ENCODE peak calls at places on chromosomes 12 and 14, in four cellular contexts. One of them, this sample, is unnamed. For H3K4me1, the result is how much of the 10 kb centered on the place peaks cover.

GRCh38 chr12:116299548-116300150 is 22.2 kb upstream of the MED13L start:
- DNase-seq in endothelial cell of umbilical vein: no peak
- DNase-seq in effector memory CD4-positive, alpha-beta T cell: no peak
- DNase-seq in body of pancreas: no peak
- DNase-seq in this sample: no peak

GRCh38 chr12:21369141-21369980 is 3.3 kb upstream of the IAPP start:
- DNase-seq in endothelial cell of umbilical vein: peak
- DNase-seq in effector memory CD4-positive, alpha-beta T cell: no peak
- DNase-seq in body of pancreas: no peak
- DNase-seq in this sample: no peak

GRCh38 chr12:32777159-32777558 is 21.5 kb upstream of the YARS2 start:
- DNase-seq in body of pancreas: no peak
- DNase-seq in effector memory CD4-positive, alpha-beta T cell: no peak
- DNase-seq in endothelial cell of umbilical vein: no peak
- DNase-seq in this sample: no peak

GRCh38 chr12:103824845-103825244 is 16.2 kb downstream of the NT5DC3 start:
- DNase-seq in effector memory CD4-positive, alpha-beta T cell: no peak
- DNase-seq in endothelial cell of umbilical vein: no peak
- DNase-seq in body of pancreas: no peak
- DNase-seq in this sample: no peak

GRCh38 chr14:96363751-96364336 is 518 bp downstream of the GSKIP start:
- DNase-seq in endothelial cell of umbilical vein: peak
- DNase-seq in body of pancreas: peak
- DNase-seq in effector memory CD4-positive, alpha-beta T cell: peak
- DNase-seq in this sample: peak

GRCh38 chr12:124115496-124115895 is 142.5 kb downstream of the ZNF664 start:
- DNase-seq in body of pancreas: no peak
- DNase-seq in endothelial cell of umbilical vein: no peak
- DNase-seq in effector memory CD4-positive, alpha-beta T cell: no peak
- DNase-seq in this sample: no peak

GRCh38 chr12:6465467-6466183 is 4.9 kb downstream of the VAMP1 start:
- DNase-seq in endothelial cell of umbilical vein: peak
- DNase-seq in effector memory CD4-positive, alpha-beta T cell: peak
- DNase-seq in body of pancreas: peak
- DNase-seq in this sample: no peak

GRCh38 chr14:44910826-44911225 is 50.9 kb downstream of the KLHL28 start:
- DNase-seq in endothelial cell of umbilical vein: no peak
- DNase-seq in body of pancreas: no peak
- DNase-seq in effector memory CD4-positive, alpha-beta T cell: no peak
- DNase-seq in this sample: no peak

GRCh38 chr12:104938371-104938770 is 19.7 kb downstream of the SLC41A2 start:
- DNase-seq in effector memory CD4-positive, alpha-beta T cell: no peak
- DNase-seq in endothelial cell of umbilical vein: no peak
- DNase-seq in body of pancreas: no peak
- DNase-seq in this sample: no peak

GRCh38 chr12:93373847-93374723 is 3.6 kb upstream of the NUDT4 start:
- DNase-seq in endothelial cell of umbilical vein: peak
- DNase-seq in effector memory CD4-positive, alpha-beta T cell: no peak
- DNase-seq in body of pancreas: no peak
- DNase-seq in this sample: no peak

GRCh38 chr12:130846386-130846785 is 7.3 kb upstream of the STX2 start:
- DNase-seq in effector memory CD4-positive, alpha-beta T cell: no peak
- DNase-seq in body of pancreas: no peak
- DNase-seq in endothelial cell of umbilical vein: no peak
- DNase-seq in this sample: no peak

GRCh38 chr14:64541971-64542838 is 1.7 kb downstream of the HSPA2 start:
- DNase-seq in endothelial cell of umbilical vein: no peak
- DNase-seq in body of pancreas: peak
- DNase-seq in effector memory CD4-positive, alpha-beta T cell: no peak
- DNase-seq in this sample: no peak

GRCh38 chr12:93549174-93549573 is 23.3 kb upstream of the SOCS2 start:
- DNase-seq in body of pancreas: no peak
- DNase-seq in endothelial cell of umbilical vein: no peak
- DNase-seq in effector memory CD4-positive, alpha-beta T cell: no peak
- DNase-seq in this sample: no peak

GRCh38 chr14:88326352-88327103 is 3.5 kb upstream of the KCNK10 start:
- DNase-seq in body of pancreas: no peak
- DNase-seq in effector memory CD4-positive, alpha-beta T cell: no peak
- DNase-seq in endothelial cell of umbilical vein: no peak
- DNase-seq in this sample: no peak

GRCh38 chr12:90974286-90974685 is 19.3 kb upstream of the CCER1 start:
- DNase-seq in endothelial cell of umbilical vein: no peak
- DNase-seq in effector memory CD4-positive, alpha-beta T cell: no peak
- DNase-seq in body of pancreas: no peak
- DNase-seq in this sample: no peak

GRCh38 chr12:66149702-66150398 is 19.3 kb upstream of the LLPH start:
- DNase-seq in effector memory CD4-positive, alpha-beta T cell: no peak
- DNase-seq in body of pancreas: peak
- DNase-seq in endothelial cell of umbilical vein: peak
- DNase-seq in this sample: no peak

GRCh38 chr12:67034110-67034879 is 234.9 kb upstream of the CAND1 start:
- DNase-seq in effector memory CD4-positive, alpha-beta T cell: no peak
- DNase-seq in body of pancreas: no peak
- DNase-seq in endothelial cell of umbilical vein: no peak
- DNase-seq in this sample: no peak

GRCh38 chr14:100648474-100649172 is 61.4 kb upstream of the BEGAIN start:
- DNase-seq in body of pancreas: no peak
- DNase-seq in effector memory CD4-positive, alpha-beta T cell: no peak
- DNase-seq in endothelial cell of umbilical vein: no peak
- DNase-seq in this sample: no peak

GRCh38 chr12:104669851-104670337 is 213.1 kb downstream of the CHST11 start:
- DNase-seq in endothelial cell of umbilical vein: no peak
- DNase-seq in effector memory CD4-positive, alpha-beta T cell: peak
- DNase-seq in body of pancreas: peak
- DNase-seq in this sample: peak

GRCh38 chr12:67096533-67097318 is 172.4 kb upstream of the CAND1 start:
- DNase-seq in effector memory CD4-positive, alpha-beta T cell: no peak
- DNase-seq in endothelial cell of umbilical vein: no peak
- DNase-seq in body of pancreas: no peak
- DNase-seq in this sample: no peak

GRCh38 chr12:84807249-84807648 is 105.3 kb downstream of the SLC6A15 start:
- DNase-seq in body of pancreas: no peak
- DNase-seq in effector memory CD4-positive, alpha-beta T cell: no peak
- DNase-seq in endothelial cell of umbilical vein: no peak
- DNase-seq in this sample: no peak

GRCh38 chr14:54487771-54488170 is 1.0 kb downstream of the GMFB start:
- DNase-seq in effector memory CD4-positive, alpha-beta T cell: no peak
- DNase-seq in body of pancreas: no peak
- DNase-seq in endothelial cell of umbilical vein: peak
- DNase-seq in this sample: no peak

GRCh38 chr14:97137705-97138104 is 340.5 kb downstream of the VRK1 start:
- DNase-seq in effector memory CD4-positive, alpha-beta T cell: no peak
- DNase-seq in endothelial cell of umbilical vein: no peak
- DNase-seq in body of pancreas: no peak
- DNase-seq in this sample: no peak

GRCh38 chr14:73491977-73492552 is 1.3 kb downstream of the RIOX1 start:
- DNase-seq in effector memory CD4-positive, alpha-beta T cell: no peak
- DNase-seq in body of pancreas: no peak
- DNase-seq in endothelial cell of umbilical vein: no peak
- DNase-seq in this sample: no peak

GRCh38 chr14:61466249-61466904 is 145.0 kb downstream of the PRKCH start:
- DNase-seq in effector memory CD4-positive, alpha-beta T cell: no peak
- DNase-seq in body of pancreas: peak
- DNase-seq in endothelial cell of umbilical vein: peak
- DNase-seq in this sample: peak

GRCh38 chr12:45183263-45183662 is 32.6 kb upstream of the ANO6 start:
- DNase-seq in endothelial cell of umbilical vein: peak
- DNase-seq in body of pancreas: no peak
- DNase-seq in effector memory CD4-positive, alpha-beta T cell: no peak
- DNase-seq in this sample: no peak

GRCh38 chr14:104734991-104735779 is 11.2 kb downstream of the ADSS1 start:
- DNase-seq in effector memory CD4-positive, alpha-beta T cell: no peak
- DNase-seq in body of pancreas: no peak
- DNase-seq in endothelial cell of umbilical vein: no peak
- DNase-seq in this sample: no peak

GRCh38 chr14:99716091-99716849 is 32.2 kb downstream of the CYP46A1 start:
- DNase-seq in endothelial cell of umbilical vein: no peak
- DNase-seq in body of pancreas: no peak
- DNase-seq in effector memory CD4-positive, alpha-beta T cell: no peak
- DNase-seq in this sample: no peak

GRCh38 chr12:106585862-106586534 is 3.2 kb downstream of the RFX4 start:
- DNase-seq in effector memory CD4-positive, alpha-beta T cell: no peak
- DNase-seq in endothelial cell of umbilical vein: no peak
- DNase-seq in body of pancreas: no peak
- DNase-seq in this sample: no peak

GRCh38 chr12:65787056-65787855 is 37.0 kb upstream of the HMGA2 start:
- DNase-seq in endothelial cell of umbilical vein: no peak
- DNase-seq in effector memory CD4-positive, alpha-beta T cell: no peak
- DNase-seq in body of pancreas: no peak
- DNase-seq in this sample: peak

GRCh38 chr12:94792690-94793089 is 142.3 kb upstream of the TMCC3 start:
- DNase-seq in body of pancreas: peak
- DNase-seq in effector memory CD4-positive, alpha-beta T cell: no peak
- DNase-seq in endothelial cell of umbilical vein: no peak
- DNase-seq in this sample: no peak

GRCh38 chr12:190881-191280 is 23.1 kb downstream of the SLC6A12 start:
- DNase-seq in effector memory CD4-positive, alpha-beta T cell: no peak
- DNase-seq in body of pancreas: no peak
- DNase-seq in endothelial cell of umbilical vein: no peak
- DNase-seq in this sample: no peak

GRCh38 chr14:51527073-51527472 is 124.6 kb upstream of the FRMD6 start:
- DNase-seq in endothelial cell of umbilical vein: no peak
- DNase-seq in effector memory CD4-positive, alpha-beta T cell: no peak
- DNase-seq in body of pancreas: no peak
- DNase-seq in this sample: no peak
- H3K27ac ChIP-seq in endothelial cell of umbilical vein: no peak
- H3K27ac ChIP-seq in effector memory CD4-positive, alpha-beta T cell: no peak
- H3K27ac ChIP-seq in body of pancreas: no peak
- H3K27ac ChIP-seq in this sample: no peak

DNA sequence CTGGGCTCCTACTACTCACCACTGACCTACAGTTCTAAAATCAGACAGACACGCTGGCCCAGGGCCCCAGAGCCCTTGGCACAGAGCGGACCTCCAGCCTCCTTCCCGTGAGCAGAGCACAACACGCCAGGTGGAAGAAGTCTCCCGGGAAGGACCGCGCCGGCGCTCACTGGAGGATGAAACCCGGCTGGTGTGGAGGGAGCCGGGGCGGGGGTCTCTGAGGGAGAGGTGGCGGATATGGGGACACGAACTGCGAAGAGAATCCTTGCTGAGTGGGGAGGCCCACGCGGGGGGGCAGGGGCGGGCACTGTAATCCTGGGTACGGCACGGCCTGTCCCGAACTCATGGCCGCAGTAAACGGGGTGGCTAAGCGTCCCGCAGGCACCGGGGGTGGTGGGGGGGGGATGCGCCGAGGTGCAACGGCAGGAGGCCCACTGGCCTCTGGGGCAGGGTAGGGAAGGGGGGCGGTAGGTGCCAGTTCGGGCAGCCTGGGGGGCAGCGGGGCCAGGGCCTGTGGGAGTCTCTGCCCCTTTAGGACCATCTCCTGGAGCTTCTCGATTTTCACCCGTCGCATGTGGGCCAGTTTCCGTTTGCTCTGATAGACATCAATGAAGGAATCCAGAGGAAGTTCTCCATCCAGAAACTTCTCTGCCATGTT is 28.8 kb downstream of the VPS37B start:
- DNase-seq in effector memory CD4-positive, alpha-beta T cell: no peak
- DNase-seq in endothelial cell of umbilical vein: no peak
- DNase-seq in body of pancreas: no peak
- DNase-seq in this sample: peak
- H3K4me1 ChIP-seq in effector memory CD4-positive, alpha-beta T cell: under half
- H3K4me1 ChIP-seq in endothelial cell of umbilical vein: under half
- H3K4me1 ChIP-seq in body of pancreas: half or more
- H3K4me1 ChIP-seq in this sample: half or more

GRCh38 chr14:55724736-55725135 is 144.7 kb downstream of the KTN1 start:
- DNase-seq in effector memory CD4-positive, alpha-beta T cell: no peak
- DNase-seq in body of pancreas: no peak
- DNase-seq in endothelial cell of umbilical vein: no peak
- DNase-seq in this sample: no peak

GRCh38 chr14:55718551-55718950 is 138.5 kb downstream of the KTN1 start:
- DNase-seq in endothelial cell of umbilical vein: no peak
- DNase-seq in effector memory CD4-positive, alpha-beta T cell: no peak
- DNase-seq in body of pancreas: no peak
- DNase-seq in this sample: no peak

GRCh38 chr14:55717621-55718020 is 137.6 kb downstream of the KTN1 start:
- DNase-seq in body of pancreas: no peak
- DNase-seq in endothelial cell of umbilical vein: no peak
- DNase-seq in effector memory CD4-positive, alpha-beta T cell: no peak
- DNase-seq in this sample: no peak

GRCh38 chr14:55721353-55721752 is 141.3 kb downstream of the KTN1 start:
- DNase-seq in body of pancreas: peak
- DNase-seq in effector memory CD4-positive, alpha-beta T cell: no peak
- DNase-seq in endothelial cell of umbilical vein: peak
- DNase-seq in this sample: no peak

DNA sequence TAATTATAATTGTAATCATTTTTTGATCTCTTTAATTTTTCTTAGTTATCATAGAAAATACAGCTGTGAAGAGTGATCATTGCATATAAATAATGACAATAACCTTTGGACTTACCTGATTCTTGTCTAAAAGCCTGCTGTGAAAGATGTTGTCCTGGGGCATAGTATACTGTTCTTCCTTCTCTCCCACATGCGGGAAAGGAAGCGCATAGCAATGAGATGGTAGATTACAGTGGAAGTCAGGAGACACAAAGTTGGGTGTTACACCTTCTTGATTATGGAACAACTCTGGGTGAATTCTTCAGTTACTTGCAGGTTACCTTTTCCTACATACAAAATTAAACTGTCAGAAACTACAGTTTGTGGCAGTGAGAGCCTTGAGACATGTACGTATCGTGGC is 140.8 kb downstream of the KTN1 start:
- DNase-seq in endothelial cell of umbilical vein: no peak
- DNase-seq in effector memory CD4-positive, alpha-beta T cell: no peak
- DNase-seq in body of pancreas: no peak
- DNase-seq in this sample: no peak
- H3K27ac ChIP-seq in endothelial cell of umbilical vein: no peak
- H3K27ac ChIP-seq in effector memory CD4-positive, alpha-beta T cell: no peak
- H3K27ac ChIP-seq in body of pancreas: no peak
- H3K27ac ChIP-seq in this sample: no peak

DNA sequence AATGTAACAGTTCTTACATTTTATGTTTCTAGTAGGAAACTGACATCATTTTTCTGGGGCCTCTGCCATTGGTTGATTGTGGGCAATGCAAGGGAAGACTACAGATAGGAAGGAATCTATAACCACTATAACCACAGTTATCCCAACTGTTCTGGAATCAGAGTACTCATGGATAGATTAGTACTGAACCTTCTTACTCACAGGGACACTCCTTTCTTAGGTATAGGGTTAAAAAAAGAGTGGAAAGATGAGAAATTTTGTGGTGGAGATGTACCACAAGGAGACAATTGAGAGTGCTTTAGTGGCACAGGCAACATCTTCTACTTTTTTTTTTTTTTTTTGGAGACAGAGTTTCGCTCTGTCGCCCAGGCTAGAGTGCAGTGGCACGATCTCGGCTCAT is 21.0 kb downstream of the TMEM116 start:
- DNase-seq in endothelial cell of umbilical vein: no peak
- DNase-seq in effector memory CD4-positive, alpha-beta T cell: no peak
- DNase-seq in body of pancreas: no peak
- DNase-seq in this sample: no peak
- H3K4me1 ChIP-seq in endothelial cell of umbilical vein: under half
- H3K4me1 ChIP-seq in effector memory CD4-positive, alpha-beta T cell: under half
- H3K4me1 ChIP-seq in body of pancreas: under half
- H3K4me1 ChIP-seq in this sample: under half

DNA sequence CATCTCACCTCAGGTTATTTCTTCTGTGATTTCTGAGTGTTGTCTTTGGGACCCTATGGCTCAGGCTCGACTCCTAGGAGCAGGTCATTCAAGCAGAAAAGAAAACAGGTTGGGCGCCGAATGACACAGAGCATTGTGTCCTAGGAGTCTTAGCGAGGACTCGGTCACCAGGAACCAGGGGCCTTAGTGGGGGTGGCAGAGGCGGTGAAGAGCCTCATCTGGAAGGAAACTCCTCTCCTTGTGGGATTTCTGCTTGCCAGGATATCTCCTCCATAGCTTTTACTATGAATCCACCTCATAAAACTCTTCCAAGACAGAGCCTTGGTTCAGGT is 630 bp downstream of the PLEKHH1 start:
- DNase-seq in effector memory CD4-positive, alpha-beta T cell: no peak
- DNase-seq in body of pancreas: peak
- DNase-seq in endothelial cell of umbilical vein: no peak
- DNase-seq in this sample: no peak
- H3K27ac ChIP-seq in effector memory CD4-positive, alpha-beta T cell: no peak
- H3K27ac ChIP-seq in body of pancreas: peak
- H3K27ac ChIP-seq in endothelial cell of umbilical vein: no peak
- H3K27ac ChIP-seq in this sample: no peak